ENCODE peak calls at places on chromosome 16, in nine cellular contexts. One of them, this sample, is unnamed.

GRCh38 chr16:87131996-87132345 is 185.2 kb downstream of the C16orf95 start:
- DNase-seq in psoas muscle: no peak
- DNase-seq in activated T-cell treated with anti-CD3 and anti-CD28 coated beads for 4 hours: no peak
- DNase-seq in keratinocyte: no peak
- DNase-seq in Ammon's horn: no peak
- DNase-seq in naive thymus-derived CD8-positive, alpha-beta T cell: no peak
- DNase-seq in ELR: no peak
- DNase-seq in GM18507: no peak
- DNase-seq in aorta: no peak
- DNase-seq in this sample: no peak

GRCh38 chr16:64311241-64311640 is 810.6 kb downstream of the CDH11 start:
- DNase-seq in psoas muscle: no peak
- DNase-seq in activated T-cell treated with anti-CD3 and anti-CD28 coated beads for 4 hours: no peak
- DNase-seq in keratinocyte: no peak
- DNase-seq in Ammon's horn: no peak
- DNase-seq in naive thymus-derived CD8-positive, alpha-beta T cell: no peak
- DNase-seq in ELR: no peak
- DNase-seq in GM18507: no peak
- DNase-seq in aorta: no peak
- DNase-seq in this sample: no peak

GRCh38 chr16:9661336-9661735 is 520.9 kb downstream of the GRIN2A start:
- DNase-seq in psoas muscle: no peak
- DNase-seq in activated T-cell treated with anti-CD3 and anti-CD28 coated beads for 4 hours: no peak
- DNase-seq in keratinocyte: no peak
- DNase-seq in Ammon's horn: no peak
- DNase-seq in naive thymus-derived CD8-positive, alpha-beta T cell: no peak
- DNase-seq in ELR: no peak
- DNase-seq in GM18507: no peak
- DNase-seq in aorta: no peak
- DNase-seq in this sample: no peak

GRCh38 chr16:2952679-2953078 is 11.4 kb upstream of the KREMEN2 start:
- DNase-seq in psoas muscle: peak
- DNase-seq in activated T-cell treated with anti-CD3 and anti-CD28 coated beads for 4 hours: no peak
- DNase-seq in keratinocyte: no peak
- DNase-seq in Ammon's horn: no peak
- DNase-seq in naive thymus-derived CD8-positive, alpha-beta T cell: no peak
- DNase-seq in ELR: no peak
- DNase-seq in GM18507: no peak
- DNase-seq in aorta: no peak
- DNase-seq in this sample: peak

GRCh38 chr16:23353440-23353839 is 51.3 kb downstream of the SCNN1B start:
- DNase-seq in psoas muscle: no peak
- DNase-seq in activated T-cell treated with anti-CD3 and anti-CD28 coated beads for 4 hours: no peak
- DNase-seq in keratinocyte: no peak
- DNase-seq in Ammon's horn: no peak
- DNase-seq in naive thymus-derived CD8-positive, alpha-beta T cell: no peak
- DNase-seq in ELR: no peak
- DNase-seq in GM18507: no peak
- DNase-seq in aorta: peak
- DNase-seq in this sample: no peak

GRCh38 chr16:30829130-30830071 is 42.4 kb upstream of the ZNF629 start:
- DNase-seq in psoas muscle: no peak
- DNase-seq in activated T-cell treated with anti-CD3 and anti-CD28 coated beads for 4 hours: no peak
- DNase-seq in keratinocyte: no peak
- DNase-seq in Ammon's horn: no peak
- DNase-seq in naive thymus-derived CD8-positive, alpha-beta T cell: no peak
- DNase-seq in ELR: no peak
- DNase-seq in GM18507: no peak
- DNase-seq in aorta: peak
- DNase-seq in this sample: no peak

GRCh38 chr16:11748404-11749254 is 6.0 kb upstream of the TXNDC11 start:
- DNase-seq in psoas muscle: no peak
- DNase-seq in activated T-cell treated with anti-CD3 and anti-CD28 coated beads for 4 hours: no peak
- DNase-seq in keratinocyte: no peak
- DNase-seq in Ammon's horn: no peak
- DNase-seq in naive thymus-derived CD8-positive, alpha-beta T cell: no peak
- DNase-seq in ELR: no peak
- DNase-seq in GM18507: no peak
- DNase-seq in aorta: no peak
- DNase-seq in this sample: no peak

GRCh38 chr16:79601978-79602609 is 1.6 kb upstream of the MAF start:
- DNase-seq in psoas muscle: peak
- DNase-seq in activated T-cell treated with anti-CD3 and anti-CD28 coated beads for 4 hours: peak
- DNase-seq in keratinocyte: no peak
- DNase-seq in Ammon's horn: peak
- DNase-seq in naive thymus-derived CD8-positive, alpha-beta T cell: peak
- DNase-seq in ELR: peak
- DNase-seq in GM18507: no peak
- DNase-seq in aorta: peak
- DNase-seq in this sample: peak

GRCh38 chr16:75621170-75621477 is 2.0 kb downstream of the ADAT1 start:
- DNase-seq in psoas muscle: no peak
- DNase-seq in activated T-cell treated with anti-CD3 and anti-CD28 coated beads for 4 hours: no peak
- DNase-seq in keratinocyte: no peak
- DNase-seq in Ammon's horn: peak
- DNase-seq in naive thymus-derived CD8-positive, alpha-beta T cell: no peak
- DNase-seq in ELR: peak
- DNase-seq in GM18507: no peak
- DNase-seq in aorta: no peak
- DNase-seq in this sample: no peak

GRCh38 chr16:55274391-55274790 is 49.6 kb upstream of the IRX6 start:
- DNase-seq in psoas muscle: no peak
- DNase-seq in activated T-cell treated with anti-CD3 and anti-CD28 coated beads for 4 hours: no peak
- DNase-seq in keratinocyte: no peak
- DNase-seq in Ammon's horn: no peak
- DNase-seq in naive thymus-derived CD8-positive, alpha-beta T cell: no peak
- DNase-seq in ELR: no peak
- DNase-seq in GM18507: no peak
- DNase-seq in aorta: no peak
- DNase-seq in this sample: no peak

GRCh38 chr16:67869653-67870052 is 3.2 kb upstream of the EDC4 start:
- DNase-seq in psoas muscle: no peak
- DNase-seq in activated T-cell treated with anti-CD3 and anti-CD28 coated beads for 4 hours: no peak
- DNase-seq in keratinocyte: no peak
- DNase-seq in Ammon's horn: no peak
- DNase-seq in naive thymus-derived CD8-positive, alpha-beta T cell: no peak
- DNase-seq in ELR: no peak
- DNase-seq in GM18507: no peak
- DNase-seq in aorta: no peak
- DNase-seq in this sample: no peak

GRCh38 chr16:12496181-12496580 is 307.5 kb downstream of the CPPED1 start:
- DNase-seq in psoas muscle: no peak
- DNase-seq in activated T-cell treated with anti-CD3 and anti-CD28 coated beads for 4 hours: no peak
- DNase-seq in keratinocyte: no peak
- DNase-seq in Ammon's horn: no peak
- DNase-seq in naive thymus-derived CD8-positive, alpha-beta T cell: no peak
- DNase-seq in ELR: no peak
- DNase-seq in GM18507: no peak
- DNase-seq in aorta: no peak
- DNase-seq in this sample: no peak

GRCh38 chr16:1597154-1597553 is 14.7 kb downstream of the IFT140 start:
- DNase-seq in psoas muscle: no peak
- DNase-seq in activated T-cell treated with anti-CD3 and anti-CD28 coated beads for 4 hours: no peak
- DNase-seq in keratinocyte: no peak
- DNase-seq in Ammon's horn: no peak
- DNase-seq in naive thymus-derived CD8-positive, alpha-beta T cell: no peak
- DNase-seq in ELR: no peak
- DNase-seq in GM18507: no peak
- DNase-seq in aorta: no peak
- DNase-seq in this sample: no peak

GRCh38 chr16:75320435-75320834 is 69.0 kb upstream of the BCAR1 start:
- DNase-seq in psoas muscle: no peak
- DNase-seq in activated T-cell treated with anti-CD3 and anti-CD28 coated beads for 4 hours: no peak
- DNase-seq in keratinocyte: no peak
- DNase-seq in Ammon's horn: peak
- DNase-seq in naive thymus-derived CD8-positive, alpha-beta T cell: no peak
- DNase-seq in ELR: peak
- DNase-seq in GM18507: no peak
- DNase-seq in aorta: no peak
- DNase-seq in this sample: no peak

GRCh38 chr16:81833751-81834150 is 54.7 kb downstream of the PLCG2 start:
- DNase-seq in psoas muscle: no peak
- DNase-seq in activated T-cell treated with anti-CD3 and anti-CD28 coated beads for 4 hours: no peak
- DNase-seq in keratinocyte: no peak
- DNase-seq in Ammon's horn: no peak
- DNase-seq in naive thymus-derived CD8-positive, alpha-beta T cell: no peak
- DNase-seq in ELR: no peak
- DNase-seq in GM18507: no peak
- DNase-seq in aorta: no peak
- DNase-seq in this sample: no peak

This sample was measured in NCI-H2171.